ENCODE peak calls at places on chromosomes 12 and 14, in four cellular contexts. One of them, this sample, is unnamed. For H3K4me1, the result is how much of the 10 kb centered on the place peaks cover.

GRCh38 chr12:127562781-127563180 is 704.2 kb upstream of the TMEM132C start:
- DNase-seq in CD8-positive, alpha-beta T cell: no peak
- DNase-seq in psoas muscle: no peak
- DNase-seq in upper lobe of right lung: no peak
- DNase-seq in this sample: no peak

GRCh38 chr12:131511391-131511802 is 199.5 kb upstream of the SFSWAP start:
- DNase-seq in psoas muscle: no peak
- DNase-seq in upper lobe of right lung: no peak
- DNase-seq in CD8-positive, alpha-beta T cell: peak
- DNase-seq in this sample: no peak

GRCh38 chr12:48159976-48160525 is 2.7 kb upstream of the ASB8 start:
- DNase-seq in psoas muscle: no peak
- DNase-seq in CD8-positive, alpha-beta T cell: no peak
- DNase-seq in upper lobe of right lung: no peak
- DNase-seq in this sample: no peak

GRCh38 chr14:52351191-52351560 is 37.1 kb downstream of the PTGER2 start:
- DNase-seq in CD8-positive, alpha-beta T cell: no peak
- DNase-seq in upper lobe of right lung: no peak
- DNase-seq in psoas muscle: no peak
- DNase-seq in this sample: no peak

GRCh38 chr14:68627868-68628604 is 164.8 kb downstream of the ZFP36L1 start:
- DNase-seq in psoas muscle: no peak
- DNase-seq in upper lobe of right lung: peak
- DNase-seq in CD8-positive, alpha-beta T cell: peak
- DNase-seq in this sample: peak

GRCh38 chr12:58557156-58557555 is 363.1 kb downstream of the LRIG3 start:
- DNase-seq in CD8-positive, alpha-beta T cell: no peak
- DNase-seq in upper lobe of right lung: no peak
- DNase-seq in psoas muscle: no peak
- DNase-seq in this sample: no peak

GRCh38 chr12:112901271-112901670 is 5.5 kb upstream of the OAS1 start:
- DNase-seq in psoas muscle: no peak
- DNase-seq in upper lobe of right lung: no peak
- DNase-seq in CD8-positive, alpha-beta T cell: no peak
- DNase-seq in this sample: peak

GRCh38 chr14:74302160-74302628 is 540 bp downstream of the ABCD4 start:
- DNase-seq in psoas muscle: no peak
- DNase-seq in upper lobe of right lung: no peak
- DNase-seq in CD8-positive, alpha-beta T cell: no peak
- DNase-seq in this sample: no peak

GRCh38 chr12:109943811-109944210 is 43.7 kb downstream of the TCHP start:
- DNase-seq in upper lobe of right lung: no peak
- DNase-seq in psoas muscle: no peak
- DNase-seq in CD8-positive, alpha-beta T cell: no peak
- DNase-seq in this sample: no peak

GRCh38 chr12:120118710-120119097 is 2.2 kb upstream of the RAB35 start:
- DNase-seq in upper lobe of right lung: no peak
- DNase-seq in psoas muscle: no peak
- DNase-seq in CD8-positive, alpha-beta T cell: no peak
- DNase-seq in this sample: no peak

GRCh38 chr14:79280400-79280670 is 931.0 kb downstream of the DIO2 start:
- DNase-seq in psoas muscle: no peak
- DNase-seq in upper lobe of right lung: no peak
- DNase-seq in CD8-positive, alpha-beta T cell: no peak
- DNase-seq in this sample: no peak

GRCh38 chr14:49303952-49304516 is 282.1 kb downstream of the RPS29 start:
- DNase-seq in psoas muscle: no peak
- DNase-seq in upper lobe of right lung: no peak
- DNase-seq in CD8-positive, alpha-beta T cell: no peak
- DNase-seq in this sample: no peak

GRCh38 chr14:75221797-75222196 is 45.4 kb upstream of the TMED10 start:
- DNase-seq in CD8-positive, alpha-beta T cell: no peak
- DNase-seq in upper lobe of right lung: no peak
- DNase-seq in psoas muscle: no peak
- DNase-seq in this sample: no peak

GRCh38 chr12:22275847-22276246 is 58.7 kb downstream of the ST8SIA1 start:
- DNase-seq in upper lobe of right lung: peak
- DNase-seq in CD8-positive, alpha-beta T cell: no peak
- DNase-seq in psoas muscle: peak
- DNase-seq in this sample: peak

GRCh38 chr12:107306141-107306670 is 212.9 kb upstream of the CRY1 start:
- DNase-seq in psoas muscle: no peak
- DNase-seq in upper lobe of right lung: no peak
- DNase-seq in CD8-positive, alpha-beta T cell: no peak
- DNase-seq in this sample: no peak

GRCh38 chr14:71629765-71630502 is 302.3 kb upstream of the RGS6 start:
- DNase-seq in CD8-positive, alpha-beta T cell: no peak
- DNase-seq in upper lobe of right lung: no peak
- DNase-seq in psoas muscle: no peak
- DNase-seq in this sample: no peak

GRCh38 chr12:89353188-89353822 is 1.0 kb upstream of the DUSP6 start:
- DNase-seq in psoas muscle: peak
- DNase-seq in upper lobe of right lung: peak
- DNase-seq in CD8-positive, alpha-beta T cell: peak
- DNase-seq in this sample: peak

GRCh38 chr14:27411021-27411420 is 813.2 kb upstream of the NOVA1 start:
- DNase-seq in upper lobe of right lung: no peak
- DNase-seq in psoas muscle: no peak
- DNase-seq in CD8-positive, alpha-beta T cell: no peak
- DNase-seq in this sample: no peak

GRCh38 chr12:31583878-31584277 is 7.1 kb downstream of the DENND5B start:
- DNase-seq in CD8-positive, alpha-beta T cell: no peak
- DNase-seq in psoas muscle: no peak
- DNase-seq in upper lobe of right lung: no peak
- DNase-seq in this sample: no peak

GRCh38 chr12:123744836-123745235 is 17.3 kb upstream of the DNAH10 start:
- DNase-seq in CD8-positive, alpha-beta T cell: no peak
- DNase-seq in upper lobe of right lung: no peak
- DNase-seq in psoas muscle: no peak
- DNase-seq in this sample: no peak

GRCh38 chr14:85566603-85567002 is 36.7 kb downstream of the FLRT2 start:
- DNase-seq in upper lobe of right lung: no peak
- DNase-seq in CD8-positive, alpha-beta T cell: no peak
- DNase-seq in psoas muscle: no peak
- DNase-seq in this sample: no peak

GRCh38 chr14:94123296-94123695 is 6.1 kb downstream of the IFI27L2 start:
- DNase-seq in psoas muscle: no peak
- DNase-seq in upper lobe of right lung: no peak
- DNase-seq in CD8-positive, alpha-beta T cell: peak
- DNase-seq in this sample: no peak

GRCh38 chr14:91398192-91398591 is 19.4 kb downstream of the CCDC88C start:
- DNase-seq in upper lobe of right lung: no peak
- DNase-seq in CD8-positive, alpha-beta T cell: no peak
- DNase-seq in psoas muscle: no peak
- DNase-seq in this sample: no peak

GRCh38 chr14:91399868-91400640 is 17.6 kb downstream of the CCDC88C start:
- DNase-seq in CD8-positive, alpha-beta T cell: no peak
- DNase-seq in upper lobe of right lung: no peak
- DNase-seq in psoas muscle: no peak
- DNase-seq in this sample: peak

GRCh38 chr14:91396959-91397815 is 20.4 kb downstream of the CCDC88C start:
- DNase-seq in psoas muscle: no peak
- DNase-seq in CD8-positive, alpha-beta T cell: peak
- DNase-seq in upper lobe of right lung: no peak
- DNase-seq in this sample: peak

GRCh38 chr14:91400696-91401095 is 16.9 kb downstream of the CCDC88C start:
- DNase-seq in CD8-positive, alpha-beta T cell: no peak
- DNase-seq in upper lobe of right lung: no peak
- DNase-seq in psoas muscle: no peak
- DNase-seq in this sample: no peak

GRCh38 chr14:91398707-91399106 is 18.9 kb downstream of the CCDC88C start:
- DNase-seq in upper lobe of right lung: no peak
- DNase-seq in CD8-positive, alpha-beta T cell: no peak
- DNase-seq in psoas muscle: no peak
- DNase-seq in this sample: no peak
- H3K4me1 ChIP-seq in upper lobe of right lung: under half
- H3K4me1 ChIP-seq in CD8-positive, alpha-beta T cell: half or more
- H3K4me1 ChIP-seq in psoas muscle: under half
- H3K4me1 ChIP-seq in this sample: half or more

GRCh38 chr14:64611358-64612020 is 61.7 kb downstream of the PPP1R36 start:
- DNase-seq in upper lobe of right lung: no peak
- DNase-seq in psoas muscle: no peak
- DNase-seq in CD8-positive, alpha-beta T cell: no peak
- DNase-seq in this sample: no peak

GRCh38 chr14:64612021-64612380 is 62.2 kb downstream of the PPP1R36 start:
- DNase-seq in upper lobe of right lung: no peak
- DNase-seq in CD8-positive, alpha-beta T cell: no peak
- DNase-seq in psoas muscle: no peak
- DNase-seq in this sample: no peak

GRCh38 chr14:64614214-64614613 is 64.5 kb downstream of the PPP1R36 start:
- DNase-seq in upper lobe of right lung: no peak
- DNase-seq in CD8-positive, alpha-beta T cell: no peak
- DNase-seq in psoas muscle: no peak
- DNase-seq in this sample: no peak

GRCh38 chr14:64605926-64606685 is 56.3 kb downstream of the PPP1R36 start:
- DNase-seq in upper lobe of right lung: no peak
- DNase-seq in psoas muscle: no peak
- DNase-seq in CD8-positive, alpha-beta T cell: no peak
- DNase-seq in this sample: no peak

GRCh38 chr14:64610049-64610746 is 60.4 kb downstream of the PPP1R36 start:
- DNase-seq in upper lobe of right lung: no peak
- DNase-seq in CD8-positive, alpha-beta T cell: no peak
- DNase-seq in psoas muscle: no peak
- DNase-seq in this sample: no peak
- H3K27ac ChIP-seq in upper lobe of right lung: no peak
- H3K27ac ChIP-seq in CD8-positive, alpha-beta T cell: no peak
- H3K27ac ChIP-seq in psoas muscle: no peak
- H3K27ac ChIP-seq in this sample: no peak

GRCh38 chr12:99386907-99387306 is 260.6 kb upstream of the GARIN6 start:
- DNase-seq in upper lobe of right lung: no peak
- DNase-seq in psoas muscle: no peak
- DNase-seq in CD8-positive, alpha-beta T cell: no peak
- DNase-seq in this sample: no peak
- TF ChIP-seq CTCF in upper lobe of right lung: no peak
- TF ChIP-seq CTCF in psoas muscle: no peak
- TF ChIP-seq CTCF in CD8-positive, alpha-beta T cell: no peak
- TF ChIP-seq CTCF in this sample: no peak

DNA sequence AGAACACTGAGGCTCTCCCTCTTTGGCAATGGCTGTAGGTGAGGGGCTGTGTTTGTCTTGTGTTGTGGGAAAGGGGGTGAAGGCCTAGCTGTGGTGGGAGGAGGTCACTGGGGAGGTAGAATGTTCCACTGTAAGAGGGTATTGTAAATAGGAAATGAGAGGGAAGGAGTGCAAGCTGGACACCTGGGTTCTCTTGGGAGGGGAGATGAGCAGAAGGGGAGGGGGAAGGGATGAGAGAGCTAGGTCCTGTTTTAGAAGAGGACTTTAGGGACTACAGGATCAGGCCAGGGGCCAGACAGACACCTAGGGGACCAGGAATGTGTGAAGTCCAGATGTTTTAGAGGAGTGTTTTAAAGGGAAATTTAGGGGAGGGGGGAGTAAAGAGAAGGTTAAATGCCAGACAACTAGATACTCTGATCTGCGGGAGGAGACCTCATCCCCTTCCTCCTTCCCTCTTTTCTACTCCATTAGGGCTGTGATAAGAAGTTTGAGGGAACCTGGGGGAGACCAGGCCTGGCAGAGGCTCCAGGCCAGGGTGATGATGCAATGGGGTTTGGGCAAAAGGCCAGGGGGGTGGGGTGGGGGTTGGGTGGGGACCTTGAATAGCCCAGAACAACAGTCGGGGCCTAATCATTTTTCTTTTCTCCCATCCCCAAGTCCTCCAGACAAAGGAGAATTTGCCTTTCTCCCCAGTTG is 2.0 kb downstream of the ITGA5 start:
- DNase-seq in CD8-positive, alpha-beta T cell: no peak
- DNase-seq in upper lobe of right lung: no peak
- DNase-seq in psoas muscle: no peak
- DNase-seq in this sample: peak
- H3K4me1 ChIP-seq in CD8-positive, alpha-beta T cell: half or more
- H3K4me1 ChIP-seq in upper lobe of right lung: half or more
- H3K4me1 ChIP-seq in psoas muscle: half or more
- H3K4me1 ChIP-seq in this sample: half or more

GRCh38 chr14:51087024-51087423 is 7.9 kb downstream of the TRIM9 start:
- DNase-seq in upper lobe of right lung: no peak
- DNase-seq in psoas muscle: no peak
- DNase-seq in CD8-positive, alpha-beta T cell: no peak
- DNase-seq in this sample: peak

GRCh38 chr14:51082394-51082793 is 12.5 kb downstream of the TRIM9 start:
- DNase-seq in CD8-positive, alpha-beta T cell: no peak
- DNase-seq in psoas muscle: no peak
- DNase-seq in upper lobe of right lung: no peak
- DNase-seq in this sample: no peak

GRCh38 chr14:51086044-51086443 is 8.9 kb downstream of the TRIM9 start:
- DNase-seq in psoas muscle: no peak
- DNase-seq in CD8-positive, alpha-beta T cell: no peak
- DNase-seq in upper lobe of right lung: no peak
- DNase-seq in this sample: no peak

GRCh38 chr14:51081712-51082111 is 13.2 kb downstream of the TRIM9 start:
- DNase-seq in psoas muscle: no peak
- DNase-seq in upper lobe of right lung: no peak
- DNase-seq in CD8-positive, alpha-beta T cell: no peak
- DNase-seq in this sample: no peak

DNA sequence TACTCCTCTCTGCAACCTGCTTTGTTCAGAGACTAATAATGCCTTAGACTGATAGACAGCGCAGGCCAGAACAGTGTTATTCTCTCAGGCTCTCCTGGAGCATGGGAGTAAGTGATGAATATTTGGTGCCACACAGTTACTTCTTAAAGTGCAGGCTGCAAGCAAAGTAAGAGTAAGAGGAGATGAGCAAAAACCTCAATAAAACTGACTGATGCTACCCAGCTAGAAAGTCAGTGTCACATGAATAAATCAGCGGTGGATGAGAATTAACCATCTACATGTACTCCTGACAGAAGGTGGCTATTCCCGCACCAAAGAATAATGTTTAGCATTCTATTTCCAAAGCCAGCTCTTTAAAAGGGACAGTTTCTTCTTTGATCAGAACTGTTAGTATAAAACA is 9.9 kb downstream of the TRIM9 start:
- DNase-seq in CD8-positive, alpha-beta T cell: no peak
- DNase-seq in upper lobe of right lung: no peak
- DNase-seq in psoas muscle: no peak
- DNase-seq in this sample: no peak
- H3K27ac ChIP-seq in CD8-positive, alpha-beta T cell: no peak
- H3K27ac ChIP-seq in upper lobe of right lung: no peak
- H3K27ac ChIP-seq in psoas muscle: no peak
- H3K27ac ChIP-seq in this sample: no peak

This sample was measured in Peyer's patch.